ENCODE peak calls at places on chromosome 7, in ten cellular contexts. R is NAMALWA; G is GM12891; E is cardiac fibroblast; V is activated CD4-positive, alpha-beta T cell treated with anti-CD3 and anti-CD28 coated beads, Interleukin-2, amount 50 U/mL, for 1 hour; Y is upper lobe of right lung; H is ELR; B is A549; D is H7; Z is ELF-1. J is an unnamed sample.

GRCh38 chr7:24963218-24963617 is 16.8 kb downstream of the OSBPL3 start:
- DNase-seq in E (peak), Y (no peak), R (peak), D (no peak), B (no peak), H (no peak), V (peak), Z (peak), G (no peak), J (no peak)

GRCh38 chr7:79612903-79613302 is 159.4 kb upstream of the MAGI2 start:
- DNase-seq in D (no peak), B (no peak), V (no peak), G (no peak), Y (no peak), E (no peak), H (no peak), Z (no peak), R (no peak), J (no peak)

GRCh38 chr7:96300981-96301380 is 20.9 kb downstream of the SLC25A13 start:
- DNase-seq in H (no peak), B (no peak), G (no peak), V (no peak), E (no peak), Y (no peak), R (no peak), D (no peak), Z (no peak), J (no peak)

GRCh38 chr7:94748371-94748770 is 92.4 kb upstream of the SGCE start:
- DNase-seq in Y (no peak), H (no peak), B (no peak), G (no peak), Z (no peak), D (no peak), E (no peak), V (no peak), R (no peak), J (no peak)

GRCh38 chr7:146208484-146208883 is 91.9 kb downstream of the CNTNAP2 start:
- DNase-seq in Y (no peak), R (no peak), D (no peak), Z (no peak), V (no peak), H (no peak), G (no peak), B (no peak), E (no peak), J (no peak)

GRCh38 chr7:101166909-101167644 is 1.7 kb upstream of the VGF start:
- DNase-seq in R (no peak), V (no peak), H (peak), G (no peak), Z (no peak), D (peak), E (no peak), B (no peak), Y (no peak), J (no peak)

GRCh38 chr7:108239501-108240225 is 109.5 kb upstream of the LAMB4 start:
- DNase-seq in R (no peak), Z (no peak), H (no peak), V (no peak), B (no peak), D (no peak), G (no peak), Y (no peak), E (no peak), J (no peak)

GRCh38 chr7:69602522-69602921 is 4.2 kb downstream of the AUTS2 start:
- DNase-seq in Z (no peak), V (no peak), H (no peak), E (no peak), B (no peak), Y (no peak), D (no peak), G (no peak), R (no peak), J (no peak)

GRCh38 chr7:76327610-76328009 is 25.1 kb downstream of the HSPB1 start:
- DNase-seq in Z (no peak), E (no peak), G (no peak), B (no peak), D (peak), R (no peak), V (no peak), H (no peak), Y (no peak), J (no peak)

GRCh38 chr7:78576196-78576595 is 777.6 kb downstream of the PHTF2 start:
- DNase-seq in H (peak), Z (peak), Y (no peak), E (peak), G (no peak), D (no peak), V (no peak), B (no peak), R (no peak), J (no peak)

GRCh38 chr7:14834456-14834855 is 68.1 kb downstream of the DGKB start:
- DNase-seq in Y (no peak), V (no peak), R (no peak), H (peak), B (no peak), Z (no peak), D (no peak), E (peak), G (no peak), J (no peak)

GRCh38 chr7:11557627-11558026 is 274.4 kb downstream of the THSD7A start:
- DNase-seq in G (peak), Z (peak), E (peak), B (peak), V (no peak), H (peak), D (peak), R (peak), Y (no peak), J (no peak)

GRCh38 chr7:94169682-94170081 is 165.5 kb upstream of the BET1 start:
- DNase-seq in B (no peak), E (no peak), Y (no peak), D (no peak), V (no peak), R (no peak), G (no peak), Z (no peak), H (no peak), J (no peak)

GRCh38 chr7:111407258-111407657 is 155.0 kb downstream of the IMMP2L start:
- DNase-seq in V (no peak), D (no peak), Y (no peak), H (no peak), B (no peak), G (no peak), Z (no peak), R (no peak), E (no peak), J (no peak)

GRCh38 chr7:14233026-14233897 is 243.8 kb upstream of the ETV1 start:
- DNase-seq in R (no peak), B (no peak), E (peak), G (no peak), V (no peak), D (no peak), H (peak), Z (no peak), Y (no peak), J (no peak)

GRCh38 chr7:112138453-112138852 is 67.7 kb downstream of the DOCK4 start:
- DNase-seq in G (no peak), V (no peak), D (no peak), R (no peak), H (no peak), B (no peak), Z (no peak), Y (no peak), E (no peak), J (no peak)

J was measured in RWPE2.